ENCODE peak calls at places on chromosomes 6 and 20, in six cellular contexts. C is GM23248, Z is HCT116, N is astrocyte, H is fibroblast of lung, F is MM.1S. E is an unnamed sample.

GRCh38 chr6:134819858-134820495 is 129.9 kb downstream of the ALDH8A1 start:
- DNase-seq in C (no peak), Z (no peak), N (no peak), H (no peak), F (no peak), E (no peak)

GRCh38 chr6:26365633-26365995 is 616 bp downstream of the BTN3A2 start:
- DNase-seq in C (no peak), Z (no peak), N (no peak), H (no peak), F (no peak), E (no peak)

GRCh38 chr6:47413752-47414516 is 63.7 kb upstream of the CD2AP start:
- DNase-seq in C (peak), Z (peak), N (peak), H (peak), F (peak), E (peak)

GRCh38 chr20:13008761-13009681 is at the start of gene SPTLC3:
- DNase-seq in C (peak), Z (no peak), N (peak), H (peak), F (no peak), E (peak)

GRCh38 chr20:58407966-58408557 is 19.0 kb downstream of the VAPB start:
- DNase-seq in C (peak), Z (no peak), N (no peak), H (no peak), F (peak), E (no peak)

GRCh38 chr20:11582073-11582472 is 335.6 kb upstream of the BTBD3 start:
- DNase-seq in C (peak), Z (no peak), N (peak), H (no peak), F (no peak), E (no peak)

GRCh38 chr20:52234302-52235045 is 42.9 kb upstream of the ZFP64 start:
- DNase-seq in C (no peak), Z (no peak), N (no peak), H (no peak), F (no peak), E (no peak)

GRCh38 chr6:26097268-26097875 is 10.1 kb downstream of the HFE start:
- DNase-seq in C (peak), Z (peak), N (no peak), H (peak), F (peak), E (peak)

GRCh38 chr6:20542927-20543602 is 8.8 kb downstream of the CDKAL1 start:
- DNase-seq in C (peak), Z (no peak), N (peak), H (peak), F (peak), E (no peak)

GRCh38 chr20:57388953-57389694 is 2.1 kb upstream of the RBM38 start:
- DNase-seq in C (peak), Z (peak), N (peak), H (peak), F (peak), E (peak)

GRCh38 chr20:650281-650680 is 2.7 kb downstream of the SRXN1 start:
- DNase-seq in C (no peak), Z (no peak), N (no peak), H (no peak), F (no peak), E (no peak)

GRCh38 chr20:5401277-5401676 is 84.5 kb upstream of the PROKR2 start:
- DNase-seq in C (no peak), Z (no peak), N (no peak), H (no peak), F (no peak), E (no peak)

GRCh38 chr20:7589164-7589563 is 351.1 kb downstream of the HAO1 start:
- DNase-seq in C (no peak), Z (no peak), N (no peak), H (no peak), F (no peak), E (no peak)

GRCh38 chr6:170365581-170365980 is 59.0 kb downstream of the FAM120B start:
- DNase-seq in C (no peak), Z (no peak), N (no peak), H (no peak), F (no peak), E (no peak)

GRCh38 chr6:33610057-33610456 is 11.1 kb upstream of the ITPR3 start:
- DNase-seq in C (peak), Z (no peak), N (no peak), H (no peak), F (no peak), E (no peak)

GRCh38 chr6:87484491-87484890 is 11.7 kb downstream of the SLC35A1 start:
- DNase-seq in C (no peak), Z (peak), N (no peak), H (no peak), F (no peak), E (no peak)
- TF ChIP-seq EZH2 in C (no peak), Z (no peak), N (no peak), H (no peak), F (no peak), E (no peak)

GRCh38 chr6:36677753-36678487 is 594 bp upstream of the CDKN1A start:
- DNase-seq in C (peak), Z (no peak), N (peak), H (no peak), F (no peak), E (no peak)

GRCh38 chr6:36673882-36674281 is 4.6 kb upstream of the CDKN1A start:
- DNase-seq in C (no peak), Z (no peak), N (no peak), H (no peak), F (no peak), E (no peak)

GRCh38 chr6:36677059-36677749 is 1.3 kb upstream of the CDKN1A start:
- DNase-seq in C (peak), Z (no peak), N (peak), H (no peak), F (no peak), E (no peak)

GRCh38 chr6:36676142-36677058 is 2.1 kb upstream of the CDKN1A start:
- DNase-seq in C (peak), Z (no peak), N (peak), H (peak), F (no peak), E (no peak)

DNA sequence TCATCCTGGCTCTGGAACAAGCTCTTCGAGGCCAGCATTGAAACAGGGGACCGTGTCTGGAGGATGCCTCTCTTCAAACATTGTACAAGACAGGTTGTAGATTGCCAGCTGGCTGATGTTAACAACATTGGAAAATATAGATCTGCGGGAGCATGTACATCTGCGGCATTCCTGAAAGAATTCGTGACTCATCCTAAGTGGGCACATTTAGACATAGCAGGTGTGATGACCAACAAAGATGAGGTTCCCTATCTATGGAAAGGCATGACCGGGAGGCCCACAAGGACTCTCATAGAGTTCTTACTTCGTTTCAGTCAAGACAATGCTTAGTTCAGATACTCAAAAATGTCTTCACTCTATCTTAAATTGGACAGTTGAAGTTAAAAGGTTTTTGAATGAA is 3.6 kb upstream of the CDKN1A start:
- DNase-seq in C (no peak), Z (no peak), N (no peak), H (no peak), F (no peak), E (no peak)
- H3K4me3 ChIP-seq in C (no peak), Z (no peak), N (no peak), H (no peak), F (no peak), E (no peak)

GRCh38 chr6:146028835-146029572 is at the start of gene GRM1:
- DNase-seq in C (no peak), Z (no peak), N (no peak), H (no peak), F (no peak), E (no peak)
- TF ChIP-seq EZH2 in C (no peak), Z (no peak), N (peak), H (peak), F (no peak), E (peak)

DNA sequence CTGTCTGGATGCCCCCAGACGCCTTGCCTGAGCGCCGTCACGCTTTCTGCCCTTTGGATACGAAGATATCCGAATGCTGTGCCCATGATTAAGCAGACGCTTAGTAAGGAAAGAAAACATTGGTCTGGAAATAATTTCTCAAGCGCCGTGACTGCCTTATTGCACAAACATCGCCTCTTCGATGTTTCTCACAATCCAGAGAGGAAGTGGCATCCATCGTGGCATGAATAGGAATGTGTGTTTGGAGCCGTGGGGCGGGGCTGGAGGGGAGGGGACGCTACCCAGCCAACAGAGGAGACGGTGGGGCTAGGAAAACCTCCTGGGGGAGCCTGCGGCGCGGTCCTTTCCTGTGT is 564 bp upstream of the PPP1R14C start:
- DNase-seq in C (peak), Z (no peak), N (peak), H (peak), F (no peak), E (peak)
- H3K4me3 ChIP-seq in C (peak), Z (peak), N (peak), H (no peak), F (no peak), E (peak)

DNA sequence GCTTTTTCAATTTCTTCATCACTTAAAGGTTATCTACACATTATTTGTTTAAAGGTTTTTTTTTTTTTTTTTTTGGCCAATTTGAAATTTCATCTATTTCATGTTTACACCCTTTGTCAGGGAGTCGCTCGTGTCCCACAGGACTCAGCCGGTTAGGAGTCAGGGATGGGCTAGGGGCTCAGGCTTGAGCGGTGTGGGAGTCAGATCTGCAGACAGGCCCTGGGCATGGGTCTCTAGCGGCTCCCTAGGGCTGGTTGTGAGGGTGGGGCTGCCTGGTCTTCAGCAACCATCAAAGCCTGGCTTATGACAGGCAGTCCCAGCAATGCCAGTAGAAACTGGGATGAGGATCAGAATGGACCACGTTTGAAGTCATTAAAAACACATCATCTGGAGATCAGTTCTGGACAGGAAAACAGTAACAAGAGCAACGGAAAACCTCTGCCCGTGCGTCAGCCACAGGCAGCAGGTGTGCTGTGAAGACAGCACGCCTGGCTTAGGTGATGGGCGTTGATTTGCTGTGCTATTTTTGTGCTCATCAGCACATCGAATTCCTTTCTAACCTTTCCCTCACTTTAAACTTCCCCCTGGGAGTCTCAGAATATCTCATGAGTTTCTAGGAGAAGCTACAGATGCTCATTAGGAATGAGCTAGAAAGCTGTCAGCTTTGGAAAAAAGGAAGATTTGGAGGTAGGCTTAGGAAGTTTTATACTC is 91.3 kb upstream of the MPC1 start:
- DNase-seq in C (no peak), Z (no peak), N (no peak), H (no peak), F (no peak), E (no peak)
- TF ChIP-seq EZH2 in C (no peak), Z (no peak), N (no peak), H (no peak), F (no peak), E (no peak)

DNA sequence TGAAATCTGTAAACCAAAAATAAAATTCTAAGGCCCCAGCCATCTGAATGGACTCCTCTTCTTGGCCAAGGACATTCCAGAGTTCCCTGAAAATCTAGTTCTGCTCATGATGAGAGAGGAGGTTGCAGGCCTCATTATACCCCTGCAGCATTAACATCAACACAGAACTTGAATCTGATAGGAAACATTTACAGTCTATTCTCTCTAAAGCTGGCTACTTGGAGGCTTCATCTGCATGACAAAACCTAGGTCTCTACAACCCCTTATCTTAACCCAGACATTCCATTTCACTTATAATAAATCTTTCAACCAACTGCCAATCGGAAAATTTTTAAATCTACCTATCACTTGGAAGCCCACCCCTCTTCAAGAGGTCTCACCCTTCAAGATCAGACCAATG is 15.7 kb downstream of the RTN4IP1 start:
- DNase-seq in C (no peak), Z (no peak), N (no peak), H (no peak), F (no peak), E (no peak)
- H3K4me3 ChIP-seq in C (no peak), Z (no peak), N (no peak), H (no peak), F (no peak), E (no peak)

GRCh38 chr20:25082498-25082873 is 545 bp upstream of the VSX1 start:
- DNase-seq in C (no peak), Z (no peak), N (no peak), H (no peak), F (no peak), E (no peak)
- TF ChIP-seq EZH2 in C (no peak), Z (no peak), N (no peak), H (no peak), F (no peak), E (no peak)

GRCh38 chr6:22828179-22829062 is 259.1 kb downstream of the HDGFL1 start:
- DNase-seq in C (peak), Z (peak), N (peak), H (peak), F (no peak), E (peak)
- H3K4me3 ChIP-seq in C (peak), Z (no peak), N (peak), H (peak), F (no peak), E (no peak)